ENCODE peak calls at places on chromosomes 12 and 14, in six cellular contexts. R is GM10248; X is stimulated activated CD4-positive, alpha-beta T cell treated with anti-CD3 and anti-CD28 coated beads, Interleukin-4, amount 100 ng/mL, for 1 hour; M is NCI-H446; E is neural progenitor cell; F is GM18507. O is an unnamed sample.

GRCh38 chr12:79673334-79673733 is 17.4 kb downstream of the PAWR start:
- DNase-seq in R (no peak), X (no peak), M (no peak), E (peak; percentile 68), F (no peak), O (no peak)

GRCh38 chr12:129746318-129746717 is 157.5 kb downstream of the TMEM132D start:
- DNase-seq in R (no peak), X (no peak), M (no peak), E (no peak), F (no peak), O (no peak)

GRCh38 chr12:89707623-89707991 is 1.0 kb downstream of the ATP2B1 start:
- DNase-seq in R (peak; percentile 12), X (peak; percentile 11), M (no peak), E (peak; percentile 79), F (no peak), O (peak; percentile 16)

GRCh38 chr12:118737985-118738540 is 243.3 kb upstream of the SRRM4 start:
- DNase-seq in R (no peak), X (no peak), M (no peak), E (no peak), F (no peak), O (no peak)

GRCh38 chr14:94113490-94113889 is 3.0 kb downstream of the IFI27 start:
- DNase-seq in R (no peak), X (no peak), M (peak; percentile 10), E (no peak), F (no peak), O (no peak)

GRCh38 chr12:22287776-22288621 is 46.5 kb downstream of the ST8SIA1 start:
- DNase-seq in R (no peak), X (peak; percentile 10), M (no peak), E (peak; percentile 41), F (no peak), O (no peak)

GRCh38 chr12:86613306-86613705 is 357.1 kb upstream of the MGAT4C start:
- DNase-seq in R (no peak), X (no peak), M (no peak), E (no peak), F (no peak), O (no peak)

GRCh38 chr14:69605761-69606160 is 5.6 kb upstream of the SUSD6 start:
- DNase-seq in R (no peak), X (no peak), M (no peak), E (no peak), F (no peak), O (no peak)

GRCh38 chr12:49105504-49106120 is 5.0 kb downstream of the LMBR1L start:
- DNase-seq in R (no peak), X (no peak), M (no peak), E (no peak), F (no peak), O (no peak)

GRCh38 chr12:119894916-119895315 is 17.8 kb upstream of the CIT start:
- DNase-seq in R (no peak), X (no peak), M (no peak), E (no peak), F (no peak), O (no peak)

GRCh38 chr12:124496584-124496983 is 70.8 kb downstream of the NCOR2 start:
- DNase-seq in R (peak; percentile 65), X (no peak), M (no peak), E (no peak), F (no peak), O (no peak)

GRCh38 chr12:77120156-77120555 is 54.8 kb upstream of the E2F7 start:
- DNase-seq in R (no peak), X (no peak), M (no peak), E (no peak), F (no peak), O (no peak)

GRCh38 chr14:51609251-51609986 is 42.3 kb upstream of the FRMD6 start:
- DNase-seq in R (no peak), X (no peak), M (no peak), E (no peak), F (no peak), O (no peak)

GRCh38 chr12:110249716-110250225 is 31.3 kb upstream of the ATP2A2 start:
- DNase-seq in R (no peak), X (no peak), M (no peak), E (no peak), F (no peak), O (peak; percentile 74)

GRCh38 chr12:127386723-127387122 is 880.2 kb upstream of the TMEM132C start:
- DNase-seq in R (no peak), X (no peak), M (no peak), E (no peak), F (no peak), O (no peak)

GRCh38 chr12:126873701-126874100 is 1393.3 kb upstream of the TMEM132C start:
- DNase-seq in R (no peak), X (no peak), M (no peak), E (no peak), F (no peak), O (no peak)

GRCh38 chr14:56855891-56856461 is 45.7 kb upstream of the OTX2 start:
- DNase-seq in R (no peak), X (no peak), M (no peak), E (peak; percentile 90), F (no peak), O (peak; percentile 8)

GRCh38 chr14:26596722-26597030 is 1.2 kb downstream of the NOVA1 start:
- DNase-seq in R (no peak), X (no peak), M (peak; percentile 41), E (no peak), F (no peak), O (no peak)

GRCh38 chr12:47983541-47984115 is 20.2 kb downstream of the TMEM106C start:
- DNase-seq in R (no peak), X (no peak), M (no peak), E (no peak), F (no peak), O (no peak)

GRCh38 chr12:53624956-53625355 is 1.2 kb downstream of the ATF7 start:
- DNase-seq in R (no peak), X (no peak), M (no peak), E (no peak), F (no peak), O (no peak)

GRCh38 chr12:76888775-76889174 is 10.0 kb upstream of the CSRP2 start:
- DNase-seq in R (no peak), X (no peak), M (no peak), E (no peak), F (no peak), O (no peak)

O was measured in HepG2.